ENCODE peak calls at places on chromosomes 2 and 18, in five cellular contexts. V is cardiac muscle cell, F is NCI-H524 treated with DMSO at 0.1 percent for 48 hours, B is IMR-90, D is neural crest cell. Q is an unnamed sample.

GRCh38 chr2:9757430-9758287 is 85.6 kb upstream of the TAF1B start:
- DNase-seq in V (peak), F (peak), B (peak), D (no peak), Q (no peak)

GRCh38 chr2:197873293-197873701 is 68.9 kb downstream of the PLCL1 start:
- DNase-seq in V (peak), F (no peak), B (peak), D (no peak), Q (no peak)

GRCh38 chr2:94947097-94948016 is 76.1 kb downstream of the TEKT4 start:
- DNase-seq in V (no peak), F (no peak), B (no peak), D (no peak), Q (no peak)

GRCh38 chr2:221571391-221572179 is 519 bp downstream of the EPHA4 start:
- DNase-seq in V (peak), F (no peak), B (peak), D (peak), Q (peak)

GRCh38 chr2:144894612-144895300 is 374.8 kb upstream of the ZEB2 start:
- DNase-seq in V (no peak), F (no peak), B (no peak), D (no peak), Q (no peak)

GRCh38 chr2:63596487-63596886 is 7.7 kb downstream of the MDH1 start:
- DNase-seq in V (no peak), F (no peak), B (no peak), D (no peak), Q (no peak)

GRCh38 chr2:238974061-238974460 is 126.2 kb downstream of the TWIST2 start:
- DNase-seq in V (no peak), F (no peak), B (peak), D (no peak), Q (peak)

GRCh38 chr2:54148391-54148790 is 33.0 kb downstream of the ACYP2 start:
- DNase-seq in V (no peak), F (no peak), B (no peak), D (no peak), Q (no peak)

GRCh38 chr18:38545071-38545470 is 979.5 kb upstream of the CELF4 start:
- DNase-seq in V (peak), F (no peak), B (no peak), D (no peak), Q (no peak)

GRCh38 chr2:48258750-48259149 is 271.2 kb upstream of the STON1 start:
- DNase-seq in V (no peak), F (peak), B (no peak), D (no peak), Q (no peak)

GRCh38 chr2:65377556-65378307 is 54.7 kb downstream of the SPRED2 start:
- DNase-seq in V (no peak), F (no peak), B (peak), D (no peak), Q (no peak)

GRCh38 chr2:31770718-31771117 is 190.0 kb upstream of the SRD5A2 start:
- DNase-seq in V (no peak), F (no peak), B (no peak), D (no peak), Q (no peak)

GRCh38 chr2:227397562-227397961 is 9.8 kb upstream of the SCYGR1 start:
- DNase-seq in V (no peak), F (no peak), B (no peak), D (no peak), Q (no peak)